ENCODE peak calls at places on chromosomes 12 and 14, in nine cellular contexts. C is HFF-Myc; Y is colonic mucosa; V is fibroblast of pulmonary artery; W is H7; U is PC-3; E is right lobe of liver; I is ascending aorta; O is CD8-positive, alpha-beta memory T cell. J is an unnamed sample.

GRCh38 chr12:109387425-109388166 is 39.9 kb downstream of the MYO1H start:
- DNase-seq in C (peak; percentile 32), Y (no peak), V (peak; percentile 50), W (peak; percentile 49), U (peak; percentile 61), E (no peak), I (no peak), O (no peak), J (no peak)

GRCh38 chr12:116959845-116960514 is 49.2 kb downstream of the FBXW8 start:
- DNase-seq in C (no peak), Y (no peak), V (no peak), W (no peak), U (peak; percentile 68), E (no peak), I (no peak), O (no peak), J (no peak)

GRCh38 chr14:30573203-30573814 is 14.4 kb downstream of the G2E3 start:
- DNase-seq in C (no peak), Y (no peak), V (peak; percentile 76), W (no peak), U (peak; percentile 37), E (no peak), I (no peak), O (no peak), J (no peak)

GRCh38 chr12:121678721-121679300 is 9.4 kb upstream of the MORN3 start:
- DNase-seq in C (no peak), Y (no peak), V (no peak), W (peak; percentile 43), U (no peak), E (no peak), I (no peak), O (no peak), J (no peak)

GRCh38 chr12:50400104-50400637 is 514 bp upstream of the LARP4 start:
- DNase-seq in C (no peak), Y (no peak), V (no peak), W (no peak), U (peak; percentile 39), E (no peak), I (no peak), O (no peak), J (no peak)

GRCh38 chr14:99245541-99246511 is 26.2 kb downstream of the BCL11B start:
- DNase-seq in C (no peak), Y (no peak), V (no peak), W (peak; percentile 98), U (no peak), E (no peak), I (no peak), O (no peak), J (no peak)

GRCh38 chr12:112165624-112166023 is 40.3 kb downstream of the TRAFD1 start:
- DNase-seq in C (no peak), Y (no peak), V (no peak), W (no peak), U (no peak), E (no peak), I (no peak), O (no peak), J (no peak)

GRCh38 chr12:48160807-48161206 is 3.5 kb upstream of the ASB8 start:
- DNase-seq in C (no peak), Y (no peak), V (peak; percentile 38), W (no peak), U (no peak), E (no peak), I (no peak), O (no peak), J (no peak)

GRCh38 chr12:11855993-11856374 is 206.5 kb downstream of the ETV6 start:
- DNase-seq in C (no peak), Y (no peak), V (no peak), W (peak; percentile 34), U (no peak), E (no peak), I (no peak), O (no peak), J (no peak)

GRCh38 chr12:78226763-78227162 is 396.1 kb downstream of the NAV3 start:
- DNase-seq in C (no peak), Y (no peak), V (no peak), W (no peak), U (no peak), E (no peak), I (no peak), O (no peak), J (no peak)

GRCh38 chr14:91714805-91715204 is 17.1 kb downstream of the CATSPERB start:
- DNase-seq in C (no peak), Y (no peak), V (no peak), W (no peak), U (no peak), E (no peak), I (no peak), O (no peak), J (no peak)

GRCh38 chr12:52951640-52952039 is 2.7 kb downstream of the KRT18 start:
- DNase-seq in C (no peak), Y (no peak), V (no peak), W (no peak), U (no peak), E (no peak), I (no peak), O (no peak), J (no peak)

GRCh38 chr12:52951126-52951525 is 2.2 kb downstream of the KRT18 start:
- DNase-seq in C (no peak), Y (no peak), V (no peak), W (no peak), U (no peak), E (no peak), I (no peak), O (no peak), J (no peak)

GRCh38 chr12:52950553-52950952 is 1.6 kb downstream of the KRT18 start:
- DNase-seq in C (no peak), Y (no peak), V (no peak), W (no peak), U (no peak), E (no peak), I (no peak), O (no peak), J (no peak)

GRCh38 chr12:52953181-52953841 is 4.4 kb downstream of the KRT18 start:
- DNase-seq in C (no peak), Y (no peak), V (no peak), W (no peak), U (no peak), E (no peak), I (no peak), O (no peak), J (no peak)

GRCh38 chr12:52952082-52952801 is 3.3 kb downstream of the KRT18 start:
- DNase-seq in C (no peak), Y (peak; percentile 74), V (no peak), W (peak; percentile 48), U (peak; percentile 41), E (peak; percentile 72), I (no peak), O (no peak), J (no peak)
- H3K4me3 ChIP-seq in C (no peak overlapping the region), Y (peak overlapping the region; percentile 74), V (peak overlapping the region; percentile 93), W (no peak overlapping the region), U (peak overlapping the region; percentile 94), E (peak overlapping the region; percentile 12), I (no peak overlapping the region), O (no peak overlapping the region), J (no peak overlapping the region)

GRCh38 chr12:6964605-6965025 is 5.8 kb downstream of the PHB2 start:
- DNase-seq in C (no peak), Y (no peak), V (no peak), W (no peak), U (no peak), E (peak; percentile 58), I (no peak), O (no peak), J (no peak)

GRCh38 chr12:6962285-6963015 is 8.0 kb downstream of the PHB2 start:
- DNase-seq in C (no peak), Y (peak; percentile 91), V (no peak), W (peak; percentile 79), U (no peak), E (peak; percentile 47), I (no peak), O (no peak), J (no peak)

GRCh38 chr12:6963741-6964446 is 6.6 kb downstream of the PHB2 start:
- DNase-seq in C (no peak), Y (peak; percentile 60), V (no peak), W (peak; percentile 44), U (no peak), E (no peak), I (no peak), O (no peak), J (no peak)

GRCh38 chr12:6961695-6962284 is 8.7 kb downstream of the PHB2 start:
- DNase-seq in C (no peak), Y (peak; percentile 78), V (peak; percentile 77), W (peak; percentile 92), U (peak; percentile 61), E (peak; percentile 55), I (no peak), O (peak; percentile 41), J (no peak)

GRCh38 chr12:6963016-6963731 is 7.3 kb downstream of the PHB2 start:
- DNase-seq in C (no peak), Y (peak; percentile 96), V (no peak), W (peak; percentile 88), U (no peak), E (peak; percentile 57), I (no peak), O (no peak), J (no peak)
- H3K4me3 ChIP-seq in C (no peak overlapping the region), Y (peak overlapping the region; percentile 57), V (no peak overlapping the region), W (peak overlapping the region; percentile 49), U (no peak overlapping the region), E (no peak overlapping the region), I (no peak overlapping the region), O (no peak overlapping the region), J (no peak overlapping the region)

DNA sequence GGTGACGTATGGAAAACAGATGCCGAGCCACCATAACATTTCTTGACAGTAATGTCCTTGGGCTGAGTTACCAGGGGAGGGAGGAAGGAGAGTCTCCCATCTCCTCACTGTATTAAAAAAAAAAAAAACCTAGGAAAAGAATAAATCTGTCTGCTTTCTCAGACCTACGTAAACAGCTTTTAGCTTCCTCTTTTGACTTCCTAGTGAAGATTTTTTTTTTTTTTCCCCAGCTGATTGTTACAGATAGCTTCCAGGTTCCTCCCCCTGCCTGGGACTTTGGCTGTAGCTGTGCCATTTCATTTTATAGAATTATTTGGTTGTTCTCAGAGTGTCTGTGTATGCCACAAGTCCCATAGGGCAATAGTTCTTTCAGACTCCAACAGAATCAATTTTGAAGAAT is 23.0 kb upstream of the GNS start:
- DNase-seq in C (no peak), Y (no peak), V (no peak), W (no peak), U (no peak), E (no peak), I (no peak), O (no peak), J (no peak)
- H3K4me3 ChIP-seq in C (no peak overlapping the region), Y (peak overlapping the region; percentile 49), V (no peak overlapping the region), W (no peak overlapping the region), U (peak overlapping the region; percentile 89), E (peak overlapping the region; percentile 63), I (peak overlapping the region; percentile 71), O (no peak overlapping the region), J (no peak overlapping the region)

DNA sequence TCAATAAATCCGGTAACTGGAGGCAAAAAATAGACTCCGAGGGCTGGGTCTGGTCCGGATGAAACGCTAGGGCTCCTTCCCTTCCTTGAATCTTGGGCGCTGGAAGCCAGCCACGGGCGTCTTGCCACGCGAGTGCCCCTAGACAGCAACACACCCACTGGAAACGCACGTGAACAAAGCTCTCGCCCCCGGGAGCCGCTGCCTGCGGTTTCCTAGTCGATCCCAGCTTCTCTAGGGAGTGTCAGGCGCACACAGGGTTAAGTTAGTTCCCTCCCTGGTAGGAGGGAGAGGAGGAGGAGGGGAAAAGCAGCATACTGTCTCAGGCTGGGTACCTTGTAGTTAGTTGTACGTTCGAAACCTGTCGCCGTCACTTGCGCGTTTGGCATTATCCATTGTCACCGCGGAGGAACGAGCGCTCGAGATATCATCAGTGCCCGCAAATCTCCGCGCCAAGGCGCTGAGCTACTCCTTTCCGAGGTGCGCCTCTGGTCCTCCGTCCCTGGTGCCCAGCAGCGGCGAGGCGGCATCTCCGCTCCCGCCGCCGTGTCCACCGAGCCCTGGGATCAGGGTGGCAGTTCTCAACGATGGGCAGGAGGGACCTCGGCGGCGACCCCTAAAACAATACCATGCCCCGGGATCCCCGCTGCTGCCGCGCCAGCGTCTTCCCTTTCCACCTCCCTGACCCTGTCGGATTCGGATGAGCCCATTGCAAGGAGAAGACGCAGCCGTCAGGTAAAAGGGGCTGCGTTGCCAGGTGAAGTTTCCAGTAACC is at the start of gene FLRT2:
- DNase-seq in C (no peak), Y (peak; percentile 28), V (peak; percentile 82), W (peak; percentile 70), U (no peak), E (peak; percentile 60), I (no peak), O (no peak), J (no peak)
- H3K4me3 ChIP-seq in C (peak within 1 kb of the TSS; percentile 91), Y (peak within 1 kb of the TSS; percentile 22), V (peak within 1 kb of the TSS; percentile 83), W (peak within 1 kb of the TSS; percentile 76), U (peak within 1 kb of the TSS; percentile 64), E (peak within 1 kb of the TSS; percentile 27), I (peak within 1 kb of the TSS; percentile 74), O (no peak within 1 kb of the TSS), J (peak within 1 kb of the TSS; percentile 96)

J was measured in AG09309.